ENCODE peak calls at places on chromosomes 13 and 19, in five cellular contexts. One of them, this sample, is unnamed.

GRCh38 chr19:41871573-41872383 is 5.3 kb upstream of the CD79A start:
- DNase-seq in A673: no peak
- DNase-seq in PC-3: no peak
- DNase-seq in astrocyte of the cerebellum: no peak
- DNase-seq in neural progenitor cell: no peak
- DNase-seq in this sample: no peak

GRCh38 chr13:79829880-79830279 is 348.9 kb downstream of the NDFIP2 start:
- DNase-seq in astrocyte of the cerebellum: no peak
- DNase-seq in neural progenitor cell: no peak
- DNase-seq in A673: no peak
- DNase-seq in PC-3: no peak
- DNase-seq in this sample: no peak

GRCh38 chr19:18731562-18732008 is 48.1 kb downstream of the CRTC1 start:
- DNase-seq in neural progenitor cell: no peak
- DNase-seq in PC-3: no peak
- DNase-seq in A673: peak
- DNase-seq in astrocyte of the cerebellum: no peak
- DNase-seq in this sample: peak

GRCh38 chr13:113888701-113889330 is 24.9 kb upstream of the GAS6 start:
- DNase-seq in A673: no peak
- DNase-seq in PC-3: no peak
- DNase-seq in astrocyte of the cerebellum: no peak
- DNase-seq in neural progenitor cell: no peak
- DNase-seq in this sample: no peak

GRCh38 chr19:10861118-10861651 is 10.2 kb upstream of the CARM1 start:
- DNase-seq in PC-3: peak
- DNase-seq in neural progenitor cell: peak
- DNase-seq in A673: peak
- DNase-seq in astrocyte of the cerebellum: no peak
- DNase-seq in this sample: peak

GRCh38 chr19:2270572-2271515 is 11.1 kb downstream of the PEAK3 start:
- DNase-seq in PC-3: peak
- DNase-seq in astrocyte of the cerebellum: peak
- DNase-seq in A673: peak
- DNase-seq in neural progenitor cell: peak
- DNase-seq in this sample: peak

GRCh38 chr13:48804836-48805601 is 151.3 kb downstream of the CYSLTR2 start:
- DNase-seq in astrocyte of the cerebellum: peak
- DNase-seq in neural progenitor cell: no peak
- DNase-seq in A673: no peak
- DNase-seq in PC-3: peak
- DNase-seq in this sample: no peak

GRCh38 chr13:99626461-99627082 is 125.3 kb downstream of the TM9SF2 start:
- DNase-seq in A673: peak
- DNase-seq in PC-3: peak
- DNase-seq in neural progenitor cell: peak
- DNase-seq in astrocyte of the cerebellum: no peak
- DNase-seq in this sample: no peak

GRCh38 chr19:3243851-3244700 is 19.6 kb downstream of the CELF5 start:
- DNase-seq in neural progenitor cell: peak
- DNase-seq in A673: peak
- DNase-seq in PC-3: peak
- DNase-seq in astrocyte of the cerebellum: peak
- DNase-seq in this sample: peak

GRCh38 chr13:26401578-26402021 is 147.7 kb downstream of the CDK8 start:
- DNase-seq in PC-3: no peak
- DNase-seq in A673: no peak
- DNase-seq in neural progenitor cell: no peak
- DNase-seq in astrocyte of the cerebellum: no peak
- DNase-seq in this sample: no peak

GRCh38 chr13:26400545-26400944 is 146.6 kb downstream of the CDK8 start:
- DNase-seq in astrocyte of the cerebellum: no peak
- DNase-seq in neural progenitor cell: no peak
- DNase-seq in A673: no peak
- DNase-seq in PC-3: no peak
- DNase-seq in this sample: no peak

GRCh38 chr13:26406791-26407190 is 150.7 kb upstream of the WASF3 start:
- DNase-seq in neural progenitor cell: no peak
- DNase-seq in PC-3: no peak
- DNase-seq in A673: no peak
- DNase-seq in astrocyte of the cerebellum: no peak
- DNase-seq in this sample: no peak

GRCh38 chr13:26401069-26401468 is 147.1 kb downstream of the CDK8 start:
- DNase-seq in neural progenitor cell: no peak
- DNase-seq in astrocyte of the cerebellum: no peak
- DNase-seq in PC-3: no peak
- DNase-seq in A673: no peak
- DNase-seq in this sample: no peak
- TF ChIP-seq CTCF in neural progenitor cell: no peak
- TF ChIP-seq CTCF in astrocyte of the cerebellum: no peak
- TF ChIP-seq CTCF in PC-3: no peak
- TF ChIP-seq CTCF in A673: no peak
- TF ChIP-seq CTCF in this sample: no peak

DNA sequence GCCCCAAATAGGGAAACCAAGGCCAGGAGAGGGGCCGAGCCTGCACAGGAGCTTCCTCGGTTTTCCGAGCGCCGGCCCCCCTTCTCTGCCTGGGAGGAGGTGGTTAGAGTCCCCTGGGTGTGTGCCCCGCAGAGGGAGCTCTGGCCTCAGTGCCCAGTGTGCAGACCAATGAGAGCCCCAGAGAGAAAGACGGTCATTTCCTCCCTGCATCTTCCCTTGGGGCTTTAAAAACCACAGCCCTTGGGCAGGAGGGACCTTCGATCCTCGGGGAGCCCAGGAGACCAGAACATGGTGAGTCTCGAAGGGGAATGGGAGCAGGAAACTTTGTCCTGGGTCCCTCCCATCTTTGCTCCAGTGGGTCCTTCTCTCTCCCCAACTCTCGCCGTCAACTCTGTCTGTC is at the start of gene C5AR1:
- DNase-seq in A673: no peak
- DNase-seq in astrocyte of the cerebellum: no peak
- DNase-seq in PC-3: no peak
- DNase-seq in neural progenitor cell: no peak
- DNase-seq in this sample: no peak
- TF ChIP-seq CTCF in A673: no peak
- TF ChIP-seq CTCF in astrocyte of the cerebellum: no peak
- TF ChIP-seq CTCF in PC-3: no peak
- TF ChIP-seq CTCF in neural progenitor cell: no peak
- TF ChIP-seq CTCF in this sample: no peak

GRCh38 chr13:42354246-42355117 is 82.5 kb downstream of the AKAP11 start:
- DNase-seq in A673: peak
- DNase-seq in astrocyte of the cerebellum: peak
- DNase-seq in PC-3: peak
- DNase-seq in neural progenitor cell: peak
- DNase-seq in this sample: no peak
- TF ChIP-seq CTCF in A673: peak
- TF ChIP-seq CTCF in astrocyte of the cerebellum: peak
- TF ChIP-seq CTCF in PC-3: no peak
- TF ChIP-seq CTCF in neural progenitor cell: no peak
- TF ChIP-seq CTCF in this sample: no peak

DNA sequence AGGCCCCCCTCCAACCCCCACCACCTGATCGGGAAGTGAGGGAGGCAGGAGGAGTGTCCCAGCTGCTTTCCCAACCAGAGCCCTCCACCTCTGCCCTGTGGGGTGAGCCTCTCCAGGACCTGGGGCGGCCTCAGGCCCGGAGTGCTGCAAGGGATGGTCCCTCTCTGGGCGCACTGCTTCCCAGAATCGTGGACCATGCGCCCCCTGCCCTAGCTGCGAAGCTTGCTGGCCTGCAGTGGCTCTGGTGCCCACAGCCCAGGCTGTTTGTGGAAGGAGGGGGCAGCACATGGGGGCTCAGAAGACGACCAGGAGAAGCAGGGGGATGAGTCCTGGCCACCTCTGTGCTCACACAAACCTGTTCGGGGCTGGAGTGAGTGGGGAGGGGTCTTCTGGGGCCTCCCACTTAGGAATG is 33.6 kb downstream of the CEBPG start:
- DNase-seq in PC-3: no peak
- DNase-seq in neural progenitor cell: no peak
- DNase-seq in astrocyte of the cerebellum: no peak
- DNase-seq in A673: no peak
- DNase-seq in this sample: no peak
- TF ChIP-seq CTCF in PC-3: no peak
- TF ChIP-seq CTCF in neural progenitor cell: peak
- TF ChIP-seq CTCF in astrocyte of the cerebellum: no peak
- TF ChIP-seq CTCF in A673: peak
- TF ChIP-seq CTCF in this sample: no peak

GRCh38 chr13:111359237-111359915 is 38.9 kb downstream of the TEX29 start:
- DNase-seq in A673: no peak
- DNase-seq in astrocyte of the cerebellum: no peak
- DNase-seq in neural progenitor cell: peak
- DNase-seq in PC-3: no peak
- DNase-seq in this sample: peak
- TF ChIP-seq CTCF in A673: no peak
- TF ChIP-seq CTCF in astrocyte of the cerebellum: no peak
- TF ChIP-seq CTCF in neural progenitor cell: peak
- TF ChIP-seq CTCF in PC-3: no peak
- TF ChIP-seq CTCF in this sample: no peak

DNA sequence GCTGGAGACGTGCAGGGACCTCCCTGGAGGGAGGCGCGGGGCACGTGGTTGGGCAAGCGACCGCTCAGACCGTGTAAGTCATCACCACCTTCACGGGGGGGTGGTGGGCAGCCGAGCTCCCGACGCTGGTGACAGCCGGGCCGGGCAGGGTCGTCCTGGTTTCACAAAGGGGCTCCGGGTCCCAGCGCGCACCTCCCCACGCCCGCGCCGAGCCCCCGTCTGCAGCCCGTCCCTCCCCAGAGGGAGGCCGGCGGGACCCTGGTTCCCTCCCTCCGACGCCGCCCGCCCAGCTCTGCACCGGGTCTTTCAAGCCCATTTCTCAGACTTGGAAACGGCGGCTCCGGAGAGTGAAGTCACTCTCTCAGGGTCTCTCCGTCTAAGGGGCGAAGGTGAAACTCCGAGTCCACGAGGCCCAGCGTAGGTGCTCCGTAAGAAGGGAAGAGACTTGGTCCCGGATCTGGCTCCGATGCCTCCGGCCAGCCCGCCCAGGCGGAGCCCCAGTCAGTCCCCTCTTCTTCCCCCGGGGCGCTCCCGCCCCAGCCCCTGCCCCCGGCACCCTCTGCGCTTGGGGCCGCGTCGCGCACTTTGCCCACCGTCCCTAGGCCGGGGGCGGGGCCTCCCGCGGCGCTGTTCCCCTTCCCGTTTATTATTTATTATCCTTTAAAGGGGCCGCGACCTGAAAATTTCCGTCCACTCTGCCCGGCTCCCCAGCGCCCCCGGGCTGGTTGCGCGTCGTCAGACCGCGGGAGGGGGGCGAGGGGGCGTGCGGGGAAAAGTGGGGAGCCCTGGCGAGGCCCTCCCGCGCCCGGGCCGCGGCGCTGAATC is 536 bp upstream of the ARID3A start:
- DNase-seq in A673: peak
- DNase-seq in PC-3: peak
- DNase-seq in neural progenitor cell: peak
- DNase-seq in astrocyte of the cerebellum: peak
- DNase-seq in this sample: peak
- TF ChIP-seq CTCF in A673: no peak
- TF ChIP-seq CTCF in PC-3: no peak
- TF ChIP-seq CTCF in neural progenitor cell: peak
- TF ChIP-seq CTCF in astrocyte of the cerebellum: no peak
- TF ChIP-seq CTCF in this sample: no peak

DNA sequence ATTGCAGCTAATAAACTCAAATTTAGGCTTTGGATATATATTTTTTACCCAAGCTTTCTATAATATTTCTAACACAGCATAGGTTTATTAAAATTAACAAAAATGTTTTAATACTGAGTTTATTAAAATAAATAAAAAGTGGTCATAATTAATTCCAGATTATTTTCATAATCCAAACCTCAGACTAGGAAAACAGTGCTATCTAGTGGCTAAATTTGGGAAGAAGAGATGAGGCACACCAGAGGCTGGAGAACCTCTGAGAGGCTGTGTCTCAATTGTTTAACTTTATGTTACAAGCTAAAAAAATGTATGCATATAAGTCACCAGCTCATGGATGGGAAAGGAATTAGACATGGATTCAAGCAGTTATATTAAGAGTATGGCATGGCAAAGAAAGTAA is 392.5 kb downstream of the DIAPH3 start:
- DNase-seq in neural progenitor cell: peak
- DNase-seq in PC-3: peak
- DNase-seq in astrocyte of the cerebellum: no peak
- DNase-seq in A673: peak
- DNase-seq in this sample: no peak
- TF ChIP-seq CTCF in neural progenitor cell: peak
- TF ChIP-seq CTCF in PC-3: peak
- TF ChIP-seq CTCF in astrocyte of the cerebellum: peak
- TF ChIP-seq CTCF in A673: peak
- TF ChIP-seq CTCF in this sample: peak

DNA sequence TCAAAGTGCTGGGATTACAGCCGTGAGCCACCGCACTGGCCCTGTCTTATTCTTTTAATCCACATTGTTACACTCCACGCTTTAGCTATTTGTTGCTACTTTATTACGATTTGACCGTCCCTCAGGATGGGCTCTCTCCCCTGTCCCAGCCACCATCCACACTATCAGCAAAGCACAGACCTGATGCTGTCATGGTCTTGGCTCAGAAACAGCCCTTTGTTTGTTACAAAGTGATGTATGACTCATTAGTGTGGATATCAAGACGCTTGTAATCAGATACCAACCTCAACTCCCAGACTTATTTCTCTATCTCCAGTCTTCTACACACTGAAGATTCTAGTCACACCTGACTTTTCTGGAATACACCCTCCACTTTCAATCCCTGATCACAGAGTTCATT is 84.6 kb upstream of the FREM2 start:
- DNase-seq in neural progenitor cell: no peak
- DNase-seq in astrocyte of the cerebellum: no peak
- DNase-seq in PC-3: peak
- DNase-seq in A673: peak
- DNase-seq in this sample: no peak
- TF ChIP-seq CTCF in neural progenitor cell: no peak
- TF ChIP-seq CTCF in astrocyte of the cerebellum: no peak
- TF ChIP-seq CTCF in PC-3: no peak
- TF ChIP-seq CTCF in A673: no peak
- TF ChIP-seq CTCF in this sample: no peak